ENCODE peak calls at places on chromosomes 2 and 18, in seven cellular contexts. One of them, this sample, is unnamed.

GRCh38 chr2:184938221-184938985 is 340.1 kb downstream of the ZNF804A start:
- DNase-seq in stomach: no peak
- DNase-seq in esophagus muscularis mucosa: no peak
- DNase-seq in K562: no peak
- DNase-seq in A549: no peak
- DNase-seq in tibial nerve: no peak
- DNase-seq in H1: no peak
- DNase-seq in this sample: no peak

GRCh38 chr2:191202209-191202721 is 42.9 kb upstream of the MYO1B start:
- DNase-seq in K562: no peak
- DNase-seq in H1: no peak
- DNase-seq in A549: no peak
- DNase-seq in esophagus muscularis mucosa: no peak
- DNase-seq in tibial nerve: no peak
- DNase-seq in stomach: no peak
- DNase-seq in this sample: no peak

GRCh38 chr2:55158111-55158814 is 73.8 kb downstream of the CLHC1 start:
- DNase-seq in tibial nerve: no peak
- DNase-seq in H1: no peak
- DNase-seq in K562: peak; percentile 34
- DNase-seq in esophagus muscularis mucosa: no peak
- DNase-seq in stomach: peak; percentile 69
- DNase-seq in A549: no peak
- DNase-seq in this sample: no peak

GRCh38 chr2:159879061-159879604 is 81.1 kb upstream of the CD302 start:
- DNase-seq in K562: no peak
- DNase-seq in H1: no peak
- DNase-seq in tibial nerve: no peak
- DNase-seq in stomach: no peak
- DNase-seq in esophagus muscularis mucosa: no peak
- DNase-seq in A549: no peak
- DNase-seq in this sample: no peak

GRCh38 chr2:68465081-68465916 is 1.8 kb downstream of the FBXO48 start:
- DNase-seq in H1: no peak
- DNase-seq in stomach: no peak
- DNase-seq in K562: no peak
- DNase-seq in tibial nerve: no peak
- DNase-seq in A549: no peak
- DNase-seq in esophagus muscularis mucosa: no peak
- DNase-seq in this sample: no peak

GRCh38 chr2:241011751-241012510 is 13.5 kb downstream of the SNED1 start:
- DNase-seq in A549: no peak
- DNase-seq in esophagus muscularis mucosa: peak; percentile 70
- DNase-seq in H1: no peak
- DNase-seq in tibial nerve: peak; percentile 4
- DNase-seq in stomach: peak; percentile 15
- DNase-seq in K562: no peak
- DNase-seq in this sample: no peak

GRCh38 chr2:127570282-127571250 is 35.1 kb downstream of the MYO7B start:
- DNase-seq in stomach: peak; percentile 1
- DNase-seq in A549: no peak
- DNase-seq in tibial nerve: peak; percentile 14
- DNase-seq in K562: no peak
- DNase-seq in H1: peak; percentile 39
- DNase-seq in esophagus muscularis mucosa: no peak
- DNase-seq in this sample: no peak

GRCh38 chr2:233100192-233100998 is 40.3 kb downstream of the INPP5D start:
- DNase-seq in tibial nerve: no peak
- DNase-seq in esophagus muscularis mucosa: no peak
- DNase-seq in K562: no peak
- DNase-seq in H1: no peak
- DNase-seq in A549: no peak
- DNase-seq in stomach: no peak
- DNase-seq in this sample: peak; percentile 56

GRCh38 chr18:62988467-62988866 is 273.1 kb downstream of the PHLPP1 start:
- DNase-seq in K562: no peak
- DNase-seq in A549: no peak
- DNase-seq in stomach: no peak
- DNase-seq in H1: no peak
- DNase-seq in esophagus muscularis mucosa: no peak
- DNase-seq in tibial nerve: no peak
- DNase-seq in this sample: no peak

GRCh38 chr2:234911271-234911670 is 40.5 kb upstream of the SH3BP4 start:
- DNase-seq in H1: no peak
- DNase-seq in esophagus muscularis mucosa: no peak
- DNase-seq in A549: no peak
- DNase-seq in stomach: no peak
- DNase-seq in tibial nerve: no peak
- DNase-seq in K562: no peak
- DNase-seq in this sample: no peak

GRCh38 chr2:196291418-196291817 is 120.0 kb upstream of the STK17B start:
- DNase-seq in esophagus muscularis mucosa: no peak
- DNase-seq in A549: no peak
- DNase-seq in stomach: no peak
- DNase-seq in H1: no peak
- DNase-seq in tibial nerve: no peak
- DNase-seq in K562: no peak
- DNase-seq in this sample: no peak

GRCh38 chr2:189060096-189060642 is 86.0 kb downstream of the COL3A1 start:
- DNase-seq in tibial nerve: no peak
- DNase-seq in H1: no peak
- DNase-seq in A549: no peak
- DNase-seq in esophagus muscularis mucosa: no peak
- DNase-seq in stomach: no peak
- DNase-seq in K562: no peak
- DNase-seq in this sample: no peak

GRCh38 chr2:71005271-71006202 is 10.9 kb upstream of the TEX261 start:
- DNase-seq in A549: no peak
- DNase-seq in K562: peak; percentile 22
- DNase-seq in stomach: no peak
- DNase-seq in tibial nerve: no peak
- DNase-seq in esophagus muscularis mucosa: peak; percentile 74
- DNase-seq in H1: no peak
- DNase-seq in this sample: no peak

GRCh38 chr2:78778756-78779510 is 246.6 kb upstream of the REG3G start:
- DNase-seq in A549: no peak
- DNase-seq in tibial nerve: no peak
- DNase-seq in esophagus muscularis mucosa: no peak
- DNase-seq in stomach: no peak
- DNase-seq in H1: no peak
- DNase-seq in K562: peak; percentile 15
- DNase-seq in this sample: no peak

GRCh38 chr2:74843371-74844298 is 9.7 kb downstream of the HK2 start:
- DNase-seq in stomach: no peak
- DNase-seq in esophagus muscularis mucosa: no peak
- DNase-seq in A549: no peak
- DNase-seq in tibial nerve: no peak
- DNase-seq in H1: no peak
- DNase-seq in K562: no peak
- DNase-seq in this sample: peak; percentile 59

GRCh38 chr2:27353762-27354596 is 2.6 kb downstream of the GTF3C2 start:
- DNase-seq in K562: no peak
- DNase-seq in stomach: no peak
- DNase-seq in tibial nerve: no peak
- DNase-seq in A549: no peak
- DNase-seq in H1: no peak
- DNase-seq in esophagus muscularis mucosa: no peak
- DNase-seq in this sample: no peak

GRCh38 chr2:207683438-207683837 is 28.0 kb upstream of the CCNYL1 start:
- DNase-seq in H1: no peak
- DNase-seq in K562: no peak
- DNase-seq in tibial nerve: no peak
- DNase-seq in A549: no peak
- DNase-seq in esophagus muscularis mucosa: no peak
- DNase-seq in stomach: no peak
- DNase-seq in this sample: no peak

GRCh38 chr2:186751790-186752189 is 57.9 kb downstream of the FAM171B start:
- DNase-seq in K562: no peak
- DNase-seq in A549: no peak
- DNase-seq in tibial nerve: no peak
- DNase-seq in stomach: no peak
- DNase-seq in H1: no peak
- DNase-seq in esophagus muscularis mucosa: no peak
- DNase-seq in this sample: no peak

GRCh38 chr2:83115606-83116005 is 1343.5 kb downstream of the SUCLG1 start:
- DNase-seq in A549: no peak
- DNase-seq in H1: no peak
- DNase-seq in K562: no peak
- DNase-seq in tibial nerve: no peak
- DNase-seq in stomach: no peak
- DNase-seq in esophagus muscularis mucosa: no peak
- DNase-seq in this sample: no peak

DNA sequence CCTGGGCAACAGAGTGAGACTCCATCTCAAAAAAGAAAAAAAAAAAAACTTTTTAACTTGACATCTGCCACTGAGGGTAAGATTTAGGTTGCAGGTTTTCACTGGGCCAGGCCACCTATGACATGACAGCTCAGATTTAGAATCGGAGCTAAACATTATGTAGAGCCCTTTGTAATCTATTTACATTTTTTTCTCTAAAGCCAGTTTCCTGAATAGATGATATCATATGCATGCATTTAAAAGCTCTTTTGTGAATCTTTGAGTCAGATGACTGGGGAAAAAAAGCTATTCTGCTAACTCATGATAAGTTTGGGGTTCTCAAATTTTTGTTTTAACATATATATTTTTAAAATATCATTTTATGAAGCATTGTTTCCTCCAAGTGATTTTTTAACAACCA is 21.4 kb downstream of the PRKAG3 start:
- DNase-seq in esophagus muscularis mucosa: no peak
- DNase-seq in H1: no peak
- DNase-seq in stomach: no peak
- DNase-seq in A549: no peak
- DNase-seq in tibial nerve: no peak
- DNase-seq in K562: no peak
- DNase-seq in this sample: no peak
- TF ChIP-seq EP300 in esophagus muscularis mucosa: no peak
- TF ChIP-seq EP300 in H1: no peak
- TF ChIP-seq EP300 in stomach: no peak
- TF ChIP-seq EP300 in A549: no peak
- TF ChIP-seq EP300 in tibial nerve: no peak
- TF ChIP-seq EP300 in K562: no peak
- TF ChIP-seq EP300 in this sample: no peak

GRCh38 chr18:22168360-22168921 is 948 bp upstream of the GATA6 start:
- DNase-seq in A549: peak; percentile 60
- DNase-seq in esophagus muscularis mucosa: no peak
- DNase-seq in tibial nerve: no peak
- DNase-seq in stomach: peak; percentile 72
- DNase-seq in K562: peak; percentile 56
- DNase-seq in H1: peak; percentile 58
- DNase-seq in this sample: peak; percentile 56
- TF ChIP-seq CTCF in A549: no peak
- TF ChIP-seq CTCF in esophagus muscularis mucosa: no peak
- TF ChIP-seq CTCF in tibial nerve: no peak
- TF ChIP-seq CTCF in stomach: no peak
- TF ChIP-seq CTCF in K562: peak; percentile 15
- TF ChIP-seq CTCF in H1: no peak
- TF ChIP-seq CTCF in this sample: peak; percentile 4

GRCh38 chr18:57211776-57212175 is 64.9 kb downstream of the BOD1L2 start:
- DNase-seq in A549: no peak
- DNase-seq in H1: no peak
- DNase-seq in esophagus muscularis mucosa: peak; percentile 29
- DNase-seq in tibial nerve: no peak
- DNase-seq in K562: no peak
- DNase-seq in stomach: no peak
- DNase-seq in this sample: no peak

GRCh38 chr18:57211412-57211750 is 64.5 kb downstream of the BOD1L2 start:
- DNase-seq in A549: no peak
- DNase-seq in esophagus muscularis mucosa: peak; percentile 50
- DNase-seq in stomach: no peak
- DNase-seq in H1: no peak
- DNase-seq in tibial nerve: no peak
- DNase-seq in K562: no peak
- DNase-seq in this sample: no peak

GRCh38 chr18:57209697-57210096 is 62.8 kb downstream of the BOD1L2 start:
- DNase-seq in H1: no peak
- DNase-seq in esophagus muscularis mucosa: no peak
- DNase-seq in A549: no peak
- DNase-seq in stomach: no peak
- DNase-seq in K562: no peak
- DNase-seq in tibial nerve: no peak
- DNase-seq in this sample: no peak

GRCh38 chr18:57210101-57210661 is 63.3 kb downstream of the BOD1L2 start:
- DNase-seq in K562: peak; percentile 5
- DNase-seq in esophagus muscularis mucosa: peak; percentile 89
- DNase-seq in A549: peak; percentile 66
- DNase-seq in stomach: peak; percentile 44
- DNase-seq in H1: peak; percentile 63
- DNase-seq in tibial nerve: peak; percentile 14
- DNase-seq in this sample: peak; percentile 68

DNA sequence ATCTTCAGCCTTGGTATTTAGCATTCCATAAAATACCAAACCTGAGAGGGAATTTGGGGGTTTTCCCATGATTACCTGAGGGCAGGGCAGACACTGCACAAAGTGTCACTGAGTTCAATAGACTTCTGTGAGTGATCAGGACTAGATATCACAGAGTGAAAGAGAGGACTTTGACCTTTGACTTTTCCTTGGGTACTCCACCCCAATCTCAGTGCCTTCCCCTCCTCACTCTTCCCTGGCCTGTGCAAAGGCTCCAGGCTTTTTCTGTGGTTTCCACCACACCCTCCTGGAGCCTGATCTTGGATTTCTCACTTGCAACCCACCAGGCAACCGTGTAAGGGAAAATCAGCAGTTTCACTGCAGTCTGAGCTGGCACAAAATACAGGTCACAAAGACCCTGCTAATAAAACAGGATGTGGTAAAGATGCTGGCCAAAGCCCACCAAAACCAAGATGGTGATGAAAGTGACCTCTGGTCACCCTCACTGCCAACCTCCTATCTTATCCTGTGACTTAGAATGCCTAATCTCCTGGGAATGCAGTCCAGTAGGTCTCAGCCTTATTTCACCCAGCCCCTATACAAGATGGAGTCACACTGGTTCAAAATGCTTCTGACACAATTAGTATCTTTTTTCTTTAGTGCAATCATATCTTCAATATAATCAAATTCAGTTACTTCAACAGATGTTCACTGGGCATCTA is 64.0 kb downstream of the BOD1L2 start:
- DNase-seq in A549: peak; percentile 8
- DNase-seq in H1: no peak
- DNase-seq in K562: no peak
- DNase-seq in tibial nerve: no peak
- DNase-seq in stomach: no peak
- DNase-seq in esophagus muscularis mucosa: peak; percentile 78
- DNase-seq in this sample: peak; percentile 11
- TF ChIP-seq EP300 in A549: no peak
- TF ChIP-seq EP300 in H1: no peak
- TF ChIP-seq EP300 in K562: no peak
- TF ChIP-seq EP300 in tibial nerve: no peak
- TF ChIP-seq EP300 in stomach: no peak
- TF ChIP-seq EP300 in esophagus muscularis mucosa: no peak
- TF ChIP-seq EP300 in this sample: no peak

DNA sequence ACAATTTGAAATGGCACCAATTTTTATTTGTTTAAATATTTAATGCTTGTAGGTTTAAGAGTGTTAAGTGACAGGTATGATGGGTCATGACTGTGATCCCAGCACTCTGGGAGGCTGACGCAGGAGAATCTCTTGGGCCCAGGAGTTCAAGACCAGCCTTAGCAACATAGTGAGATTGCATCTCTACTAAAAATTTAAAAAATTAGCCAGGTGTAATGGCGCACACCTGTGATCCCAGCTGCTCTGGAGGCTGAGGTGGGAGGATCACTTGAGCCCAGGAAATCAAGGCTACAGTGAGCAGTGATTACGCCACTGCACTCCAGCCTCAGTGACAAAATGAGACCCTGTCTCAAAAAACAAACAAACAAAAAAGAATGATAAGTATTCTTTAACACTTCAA is 43.0 kb upstream of the CCDC68 start:
- DNase-seq in A549: no peak
- DNase-seq in tibial nerve: no peak
- DNase-seq in K562: no peak
- DNase-seq in esophagus muscularis mucosa: no peak
- DNase-seq in H1: no peak
- DNase-seq in stomach: no peak
- DNase-seq in this sample: no peak
- TF ChIP-seq CTCF in A549: no peak
- TF ChIP-seq CTCF in tibial nerve: no peak
- TF ChIP-seq CTCF in K562: no peak
- TF ChIP-seq CTCF in esophagus muscularis mucosa: no peak
- TF ChIP-seq CTCF in H1: no peak
- TF ChIP-seq CTCF in stomach: no peak
- TF ChIP-seq CTCF in this sample: no peak

This sample was measured in transverse colon.